ENCODE peak calls at places on chromosomes 4 and X, in four cellular contexts. Q, M, K and B are unnamed samples.
A peak's percentile ranks its signal among the peaks of the same experiment; 100 is the strongest.

GRCh38 chr4:113781439-113782040 is 20.0 kb upstream of the CAMK2D start:
- DNase-seq in Q (no peak), M (no peak), K (peak; percentile 38), B (no peak)

GRCh38 chr4:76968937-76969336 is 19.4 kb downstream of the SEPTIN11 start:
- DNase-seq in Q (no peak), M (no peak), K (no peak), B (no peak)

GRCh38 chr4:187208641-187209040 is 485.0 kb upstream of the FAT1 start:
- DNase-seq in Q (no peak), M (no peak), K (no peak), B (no peak)

GRCh38 chrX:49972313-49972712 is 49.9 kb downstream of the CLCN5 start:
- DNase-seq in Q (no peak), M (no peak), K (no peak), B (no peak)

GRCh38 chrX:108299101-108299591 is 139.1 kb downstream of the COL4A6 start:
- DNase-seq in Q (no peak), M (no peak), K (peak; percentile 56), B (no peak)

GRCh38 chr4:82864336-82865001 is 26.5 kb downstream of the SEC31A start:
- DNase-seq in Q (no peak), M (no peak), K (no peak), B (no peak)

GRCh38 chr4:117085185-117085701 is at the start of gene TRAM1L1:
- DNase-seq in Q (peak; percentile 64), M (peak; percentile 62), K (peak; percentile 81), B (no peak)

GRCh38 chr4:118076958-118077766 is 42.9 kb downstream of the NDST3 start:
- DNase-seq in Q (no peak), M (no peak), K (no peak), B (no peak)

GRCh38 chr4:140300271-140300970 is 73.0 kb upstream of the SCOC start:
- DNase-seq in Q (no peak), M (no peak), K (no peak), B (no peak)

GRCh38 chrX:103275947-103276567 is 493 bp downstream of the TCEAL5 start:
- DNase-seq in Q (no peak), M (no peak), K (no peak), B (no peak)

GRCh38 chr4:25062098-25062497 is 31.4 kb upstream of the LGI2 start:
- DNase-seq in Q (no peak), M (no peak), K (no peak), B (no peak)

GRCh38 chrX:46573896-46574336 is 351 bp downstream of the CHST7 start:
- DNase-seq in Q (peak; percentile 40), M (no peak), K (peak; percentile 37), B (no peak)

GRCh38 chr4:99878604-99879003 is 15.6 kb downstream of the LAMTOR3 start:
- DNase-seq in Q (no peak), M (no peak), K (no peak), B (no peak)

GRCh38 chr4:39792529-39792928 is 94.6 kb downstream of the UBE2K start:
- DNase-seq in Q (no peak), M (no peak), K (no peak), B (no peak)

GRCh38 chr4:90027565-90027964 is 99.6 kb upstream of the CCSER1 start:
- DNase-seq in Q (no peak), M (no peak), K (no peak), B (no peak)

GRCh38 chr4:85823295-85823694 is 348.3 kb downstream of the ARHGAP24 start:
- DNase-seq in Q (no peak), M (no peak), K (no peak), B (no peak)

GRCh38 chrX:24259544-24260240 is 54.2 kb downstream of the SUPT20HL2 start:
- DNase-seq in Q (no peak), M (no peak), K (peak; percentile 81), B (no peak)

GRCh38 chrX:155956649-155957048 is 40.8 kb upstream of the IL9R start:
- DNase-seq in Q (peak; percentile 30), M (no peak), K (no peak), B (no peak)

GRCh38 chrX:17206584-17206983 is 168.4 kb upstream of the NHS start:
- DNase-seq in Q (no peak), M (no peak), K (peak; percentile 1), B (no peak)
- H3K27ac ChIP-seq in Q (no peak overlapping the region), M (no peak overlapping the region), K (no peak overlapping the region), B (no peak overlapping the region)

GRCh38 chr4:174260099-174260498 is 23.4 kb downstream of the FBXO8 start:
- DNase-seq in Q (no peak), M (no peak), K (no peak), B (no peak)

GRCh38 chr4:174266416-174266815 is 17.1 kb downstream of the FBXO8 start:
- DNase-seq in Q (no peak), M (no peak), K (no peak), B (no peak)

GRCh38 chr4:174265917-174266316 is 17.6 kb downstream of the FBXO8 start:
- DNase-seq in Q (no peak), M (no peak), K (no peak), B (no peak)

GRCh38 chr4:174262624-174263444 is 20.6 kb downstream of the FBXO8 start:
- DNase-seq in Q (no peak), M (no peak), K (no peak), B (no peak)

DNA sequence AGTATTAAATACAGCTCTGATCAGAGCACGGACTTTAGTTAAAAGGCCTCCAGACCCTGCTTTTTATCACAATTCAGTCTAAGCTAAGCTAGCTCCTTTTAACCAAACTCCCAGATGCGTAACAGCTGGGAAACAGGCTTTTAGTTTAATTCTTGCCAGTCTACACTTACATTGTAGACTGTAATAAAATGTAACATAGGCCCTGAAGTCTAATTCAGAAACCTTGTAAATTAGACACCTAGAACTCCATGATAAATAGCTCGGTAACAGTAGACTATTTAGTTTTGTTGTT is 20.1 kb downstream of the FBXO8 start:
- DNase-seq in Q (no peak), M (no peak), K (no peak), B (no peak)
- H3K27ac ChIP-seq in Q (no peak overlapping the region), M (no peak overlapping the region), K (no peak overlapping the region), B (no peak overlapping the region)

GRCh38 chr4:158020175-158020574 is 152.7 kb downstream of the GASK1B start:
- DNase-seq in Q (no peak), M (no peak), K (no peak), B (peak; percentile 25)
- H3K27ac ChIP-seq in Q (peak overlapping the region; percentile 3), M (peak overlapping the region; percentile 41), K (no peak overlapping the region), B (no peak overlapping the region)

GRCh38 chrX:39491548-39492297 is 606.0 kb downstream of the BCOR start:
- DNase-seq in Q (no peak), M (no peak), K (no peak), B (no peak)

GRCh38 chrX:39487166-39488006 is 610.4 kb downstream of the BCOR start:
- DNase-seq in Q (no peak), M (no peak), K (no peak), B (no peak)

GRCh38 chrX:39493168-39493567 is 604.6 kb downstream of the BCOR start:
- DNase-seq in Q (no peak), M (no peak), K (no peak), B (no peak)

GRCh38 chrX:39497717-39498265 is 600.0 kb downstream of the BCOR start:
- DNase-seq in Q (no peak), M (no peak), K (no peak), B (no peak)

DNA sequence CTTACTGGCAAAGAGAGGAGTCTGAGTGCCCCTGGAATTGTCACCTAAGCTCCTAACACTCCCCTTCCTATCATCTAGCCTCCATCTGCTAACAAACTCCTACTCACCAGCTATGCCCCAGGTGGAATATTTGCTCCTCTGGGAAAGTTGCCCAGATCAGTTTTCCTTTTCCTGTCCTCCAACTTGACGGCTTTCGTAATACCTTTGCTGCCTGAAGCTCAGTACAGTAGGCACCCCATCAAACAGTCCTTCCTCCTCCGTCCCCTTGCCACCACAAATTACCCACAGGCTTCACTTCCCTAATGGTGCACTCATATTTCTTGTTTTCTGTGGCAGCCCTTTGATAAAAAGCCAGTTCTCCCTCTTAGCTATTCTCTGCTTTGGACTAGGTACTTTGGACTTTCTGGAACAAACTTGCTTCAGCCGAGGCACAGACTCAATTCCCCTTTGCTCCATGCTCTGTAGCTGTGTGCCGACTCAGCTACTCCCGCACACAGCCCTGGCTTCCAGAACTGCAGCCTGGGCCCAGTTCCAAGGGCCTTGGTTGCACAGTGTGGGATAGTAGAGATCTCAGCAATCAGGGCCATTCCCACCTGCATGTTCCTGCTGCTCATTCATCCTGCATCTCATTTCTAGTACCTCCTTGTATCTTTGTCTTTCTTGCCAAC is 605.1 kb downstream of the BCOR start:
- DNase-seq in Q (no peak), M (no peak), K (no peak), B (no peak)
- H3K27ac ChIP-seq in Q (no peak overlapping the region), M (no peak overlapping the region), K (no peak overlapping the region), B (no peak overlapping the region)

DNA sequence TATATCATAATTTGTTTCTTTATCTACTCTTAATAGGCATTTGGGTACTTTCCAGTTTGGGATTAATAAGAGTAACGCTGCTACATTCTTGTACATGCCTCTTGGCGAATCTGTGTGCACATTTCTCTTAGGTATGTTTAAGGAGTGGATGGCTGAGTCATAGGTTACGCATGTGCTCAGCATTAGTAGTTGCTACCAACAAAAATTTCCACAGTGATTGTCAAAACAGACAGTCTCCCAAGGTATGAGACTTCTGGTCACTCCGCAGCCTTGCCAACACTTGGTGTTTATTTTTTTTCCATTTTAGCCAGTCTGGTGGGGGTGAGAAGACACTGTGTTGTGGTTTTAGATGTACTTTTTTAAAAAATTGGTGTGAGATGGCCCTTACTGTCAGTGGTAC is 44.6 kb downstream of the FGFBP1 start:
- DNase-seq in Q (no peak), M (no peak), K (no peak), B (no peak)
- H3K27ac ChIP-seq in Q (no peak overlapping the region), M (no peak overlapping the region), K (no peak overlapping the region), B (no peak overlapping the region)

GRCh38 chr4:102295153-102295862 is 50.0 kb downstream of the SLC39A8 start:
- DNase-seq in Q (peak; percentile 46), M (no peak), K (no peak), B (no peak)
- H3K27ac ChIP-seq in Q (no peak overlapping the region), M (no peak overlapping the region), K (no peak overlapping the region), B (no peak overlapping the region)

DNA sequence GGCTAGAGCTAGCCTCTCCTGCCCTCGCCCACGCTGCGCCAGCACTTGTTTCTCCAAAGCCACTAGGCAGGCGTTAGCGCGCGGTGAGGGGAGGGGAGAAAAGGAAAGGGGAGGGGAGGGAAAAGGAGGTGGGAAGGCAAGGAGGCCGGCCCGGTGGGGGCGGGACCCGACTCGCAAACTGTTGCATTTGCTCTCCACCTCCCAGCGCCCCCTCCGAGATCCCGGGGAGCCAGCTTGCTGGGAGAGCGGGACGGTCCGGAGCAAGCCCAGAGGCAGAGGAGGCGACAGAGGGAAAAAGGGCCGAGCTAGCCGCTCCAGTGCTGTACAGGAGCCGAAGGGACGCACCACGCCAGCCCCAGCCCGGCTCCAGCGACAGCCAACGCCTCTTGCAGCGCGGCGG is at the start of gene AR:
- DNase-seq in Q (peak; percentile 58), M (peak; percentile 80), K (peak; percentile 43), B (peak; percentile 57)
- H3K27ac ChIP-seq in Q (peak within 1 kb of the TSS; percentile 33), M (peak within 1 kb of the TSS; percentile 75), K (no peak within 1 kb of the TSS), B (peak within 1 kb of the TSS; percentile 88)

GRCh38 chrX:21905976-21906375 is 34.5 kb upstream of the SMS start:
- DNase-seq in Q (no peak), M (no peak), K (no peak), B (no peak)
- H3K27ac ChIP-seq in Q (no peak overlapping the region), M (no peak overlapping the region), K (peak overlapping the region; percentile 12), B (no peak overlapping the region)